ENCODE peak calls at places on chromosomes 7 and 10, in six cellular contexts. One of them, this sample, is unnamed.

GRCh38 chr10:125822878-125823662 is at the start of the genes BCCIP and UROS:
- DNase-seq in NCI-H1694 treated with DMSO at 0.1 percent for 48 hours: peak
- DNase-seq in fibroblast of lung: peak
- DNase-seq in NCI-H774: peak
- DNase-seq in neural progenitor cell: peak
- DNase-seq in NCI-H1930: peak
- DNase-seq in this sample: peak

GRCh38 chr7:101882595-101883564 is 65.5 kb downstream of the CUX1 start:
- DNase-seq in NCI-H1694 treated with DMSO at 0.1 percent for 48 hours: no peak
- DNase-seq in fibroblast of lung: peak
- DNase-seq in NCI-H774: peak
- DNase-seq in neural progenitor cell: peak
- DNase-seq in NCI-H1930: no peak
- DNase-seq in this sample: no peak

GRCh38 chr7:12930534-12930933 is 243.1 kb downstream of the ARL4A start:
- DNase-seq in NCI-H1694 treated with DMSO at 0.1 percent for 48 hours: no peak
- DNase-seq in fibroblast of lung: peak
- DNase-seq in NCI-H774: no peak
- DNase-seq in neural progenitor cell: no peak
- DNase-seq in NCI-H1930: no peak
- DNase-seq in this sample: no peak

GRCh38 chr7:75889223-75889825 is 10.5 kb downstream of the RHBDD2 start:
- DNase-seq in NCI-H1694 treated with DMSO at 0.1 percent for 48 hours: no peak
- DNase-seq in fibroblast of lung: no peak
- DNase-seq in NCI-H774: no peak
- DNase-seq in neural progenitor cell: no peak
- DNase-seq in NCI-H1930: no peak
- DNase-seq in this sample: no peak

GRCh38 chr7:23700058-23700457 is 10.0 kb upstream of the STK31 start:
- DNase-seq in NCI-H1694 treated with DMSO at 0.1 percent for 48 hours: no peak
- DNase-seq in fibroblast of lung: no peak
- DNase-seq in NCI-H774: no peak
- DNase-seq in neural progenitor cell: no peak
- DNase-seq in NCI-H1930: no peak
- DNase-seq in this sample: no peak

GRCh38 chr10:3573498-3573897 is 211.5 kb downstream of the KLF6 start:
- DNase-seq in NCI-H1694 treated with DMSO at 0.1 percent for 48 hours: no peak
- DNase-seq in fibroblast of lung: no peak
- DNase-seq in NCI-H774: no peak
- DNase-seq in neural progenitor cell: no peak
- DNase-seq in NCI-H1930: no peak
- DNase-seq in this sample: no peak

GRCh38 chr7:76077435-76077834 is 29.5 kb downstream of the MDH2 start:
- DNase-seq in NCI-H1694 treated with DMSO at 0.1 percent for 48 hours: no peak
- DNase-seq in fibroblast of lung: peak
- DNase-seq in NCI-H774: no peak
- DNase-seq in neural progenitor cell: no peak
- DNase-seq in NCI-H1930: no peak
- DNase-seq in this sample: no peak

GRCh38 chr10:103254538-103255325 is 9.0 kb downstream of the RPEL1 start:
- DNase-seq in NCI-H1694 treated with DMSO at 0.1 percent for 48 hours: no peak
- DNase-seq in fibroblast of lung: peak
- DNase-seq in NCI-H774: no peak
- DNase-seq in neural progenitor cell: no peak
- DNase-seq in NCI-H1930: no peak
- DNase-seq in this sample: no peak

GRCh38 chr10:90675621-90676020 is 182.2 kb downstream of the HTR7 start:
- DNase-seq in NCI-H1694 treated with DMSO at 0.1 percent for 48 hours: no peak
- DNase-seq in fibroblast of lung: peak
- DNase-seq in NCI-H774: no peak
- DNase-seq in neural progenitor cell: no peak
- DNase-seq in NCI-H1930: no peak
- DNase-seq in this sample: no peak

GRCh38 chr7:44353668-44354067 is 28.3 kb upstream of the CAMK2B start:
- DNase-seq in NCI-H1694 treated with DMSO at 0.1 percent for 48 hours: no peak
- DNase-seq in fibroblast of lung: no peak
- DNase-seq in NCI-H774: no peak
- DNase-seq in neural progenitor cell: no peak
- DNase-seq in NCI-H1930: no peak
- DNase-seq in this sample: no peak

GRCh38 chr10:25263931-25264330 is 89.1 kb downstream of the GPR158 start:
- DNase-seq in NCI-H1694 treated with DMSO at 0.1 percent for 48 hours: no peak
- DNase-seq in fibroblast of lung: peak
- DNase-seq in NCI-H774: no peak
- DNase-seq in neural progenitor cell: no peak
- DNase-seq in NCI-H1930: no peak
- DNase-seq in this sample: no peak

GRCh38 chr7:28017372-28017771 is 163.2 kb downstream of the JAZF1 start:
- DNase-seq in NCI-H1694 treated with DMSO at 0.1 percent for 48 hours: no peak
- DNase-seq in fibroblast of lung: peak
- DNase-seq in NCI-H774: no peak
- DNase-seq in neural progenitor cell: no peak
- DNase-seq in NCI-H1930: no peak
- DNase-seq in this sample: no peak

GRCh38 chr7:30752979-30753378 is 1.0 kb downstream of the INMT start:
- DNase-seq in NCI-H1694 treated with DMSO at 0.1 percent for 48 hours: no peak
- DNase-seq in fibroblast of lung: peak
- DNase-seq in NCI-H774: no peak
- DNase-seq in neural progenitor cell: no peak
- DNase-seq in NCI-H1930: no peak
- DNase-seq in this sample: no peak

GRCh38 chr10:42754155-42755027 is 28.2 kb upstream of the BMS1 start:
- DNase-seq in NCI-H1694 treated with DMSO at 0.1 percent for 48 hours: no peak
- DNase-seq in fibroblast of lung: peak
- DNase-seq in NCI-H774: peak
- DNase-seq in neural progenitor cell: peak
- DNase-seq in NCI-H1930: no peak
- DNase-seq in this sample: no peak

GRCh38 chr10:72796042-72796441 is 97.5 kb upstream of the OIT3 start:
- DNase-seq in NCI-H1694 treated with DMSO at 0.1 percent for 48 hours: no peak
- DNase-seq in fibroblast of lung: peak
- DNase-seq in NCI-H774: no peak
- DNase-seq in neural progenitor cell: no peak
- DNase-seq in NCI-H1930: no peak
- DNase-seq in this sample: no peak

GRCh38 chr10:30581779-30582380 is 47.7 kb downstream of the LYZL2 start:
- DNase-seq in NCI-H1694 treated with DMSO at 0.1 percent for 48 hours: peak
- DNase-seq in fibroblast of lung: peak
- DNase-seq in NCI-H774: no peak
- DNase-seq in neural progenitor cell: peak
- DNase-seq in NCI-H1930: no peak
- DNase-seq in this sample: no peak

GRCh38 chr10:52706347-52707070 is 66.1 kb downstream of the MBL2 start:
- DNase-seq in NCI-H1694 treated with DMSO at 0.1 percent for 48 hours: no peak
- DNase-seq in fibroblast of lung: peak
- DNase-seq in NCI-H774: no peak
- DNase-seq in neural progenitor cell: no peak
- DNase-seq in NCI-H1930: no peak
- DNase-seq in this sample: no peak

GRCh38 chr7:106840342-106840741 is 24.7 kb upstream of the PIK3CG start:
- DNase-seq in NCI-H1694 treated with DMSO at 0.1 percent for 48 hours: no peak
- DNase-seq in fibroblast of lung: peak
- DNase-seq in NCI-H774: no peak
- DNase-seq in neural progenitor cell: peak
- DNase-seq in NCI-H1930: no peak
- DNase-seq in this sample: no peak

This sample was measured in NCI-H1417 treated with DMSO at 0.1 percent for 48 hours.